ENCODE peak calls at places on chromosomes 2 and 18, in seven cellular contexts. W is neural progenitor cell; N is effector memory CD4-positive, alpha-beta T cell; F is stomach; B is mammary epithelial cell; T is upper lobe of right lung; S is Peyer's patch. L is an unnamed sample. For H3K27me3 and H3K4me1, the result is how much of the 10 kb centered on the place peaks cover.

GRCh38 chr2:54471221-54471711 is 15.1 kb downstream of the SPTBN1 start:
- DNase-seq in N (no peak), W (no peak), F (no peak), S (no peak), T (no peak), B (peak), L (peak)

GRCh38 chr2:150610670-150611279 is 123.3 kb upstream of the RND3 start:
- DNase-seq in N (no peak), W (peak), F (peak), T (no peak), B (peak), S (peak), L (peak)

GRCh38 chr2:233414777-233415570 is 60.7 kb downstream of the DGKD start:
- DNase-seq in B (peak), S (peak), W (no peak), F (peak), N (no peak), T (no peak), L (peak)

GRCh38 chr2:191845248-191845715 is 1.6 kb downstream of the CAVIN2 start:
- DNase-seq in S (no peak), T (peak), W (peak), B (peak), N (no peak), F (no peak), L (peak)

GRCh38 chr2:68157002-68157401 is 686 bp upstream of the PNO1 start:
- DNase-seq in B (no peak), T (peak), S (no peak), N (no peak), F (peak), W (peak), L (no peak)

GRCh38 chr2:29113891-29114321 is 1.3 kb upstream of the CLIP4 start:
- DNase-seq in S (peak), B (peak), F (peak), W (no peak), N (no peak), T (peak), L (peak)

GRCh38 chr2:110770696-110771425 is 38.5 kb downstream of the ACOXL start:
- DNase-seq in B (peak), N (no peak), S (no peak), W (peak), T (no peak), F (no peak), L (peak)

GRCh38 chr2:47638430-47638829 is 144.5 kb upstream of the MSH6 start:
- DNase-seq in S (peak), B (no peak), W (no peak), T (no peak), N (no peak), F (no peak), L (no peak)

GRCh38 chr18:48129621-48130082 is 199.2 kb upstream of the SMAD2 start:
- DNase-seq in S (no peak), B (no peak), N (no peak), F (no peak), W (no peak), T (no peak), L (no peak)

GRCh38 chr18:76874643-76875389 is 52.5 kb downstream of the ZNF236 start:
- DNase-seq in T (no peak), N (no peak), F (no peak), W (peak), B (no peak), S (no peak), L (no peak)

GRCh38 chr2:96856776-96857673 is 791 bp downstream of the ANKRD39 start:
- DNase-seq in F (no peak), W (peak), T (no peak), B (peak), N (peak), S (peak), L (no peak)

GRCh38 chr18:2853926-2854664 is 7.3 kb downstream of the EMILIN2 start:
- DNase-seq in B (no peak), S (no peak), N (no peak), F (no peak), W (peak), T (no peak), L (no peak)

GRCh38 chr18:49183921-49184320 is 233.2 kb upstream of the SMAD7 start:
- DNase-seq in N (no peak), W (peak), S (no peak), B (no peak), F (no peak), T (no peak), L (no peak)

GRCh38 chr2:1979101-1979500 is 234.8 kb upstream of the PXDN start:
- DNase-seq in B (no peak), F (no peak), W (no peak), N (no peak), S (no peak), T (no peak), L (no peak)

GRCh38 chr2:128496700-128497099 is 178.0 kb upstream of the HS6ST1 start:
- DNase-seq in T (peak), B (no peak), N (no peak), F (peak), S (no peak), W (no peak), L (no peak)

GRCh38 chr2:241273552-241273988 is 41.9 kb downstream of the HDLBP start:
- DNase-seq in T (no peak), N (no peak), W (peak), S (no peak), B (no peak), F (peak), L (no peak)
- H3K4me3 ChIP-seq in T (peak), N (no peak), W (peak), S (no peak), B (no peak), F (no peak), L (no peak)

DNA sequence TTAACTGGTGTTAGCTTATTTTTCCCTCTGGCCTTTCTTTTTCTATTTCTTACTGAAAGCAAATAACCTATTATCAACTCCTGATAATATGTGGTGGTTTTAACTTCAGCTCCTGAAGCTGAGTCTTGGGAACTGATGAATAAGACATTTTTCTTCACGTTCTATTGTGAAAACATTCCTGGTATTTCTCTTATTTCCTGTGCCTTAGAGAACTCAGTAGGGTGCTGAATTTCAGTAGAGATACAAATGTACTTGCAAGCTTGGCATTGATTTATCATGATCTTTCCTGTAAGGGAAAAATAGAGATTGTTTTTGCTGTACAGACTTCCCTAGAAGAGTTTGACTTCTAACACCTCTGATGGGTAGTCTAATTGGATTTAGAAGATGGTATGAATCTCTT is 52.8 kb upstream of the DCC start:
- DNase-seq in T (no peak), W (no peak), B (no peak), F (no peak), N (no peak), S (no peak), L (no peak)
- H3K27me3 ChIP-seq in T (under half), W (under half), B (under half), F (under half), N (under half), S (under half), L (under half)

GRCh38 chr18:79679552-79680099 is at the start of gene CTDP1:
- DNase-seq in N (peak), T (peak), W (peak), S (peak), F (peak), B (peak), L (peak)
- H3K4me1 ChIP-seq in N (under half), T (under half), W (under half), S (under half), F (half or more), B (under half), L (under half)

GRCh38 chr2:126655066-126655465 is 892 bp upstream of the GYPC start:
- DNase-seq in W (peak), S (no peak), F (no peak), T (no peak), B (no peak), N (no peak), L (no peak)
- H3K4me3 ChIP-seq in W (no peak), S (no peak), F (peak), T (peak), B (no peak), N (no peak), L (no peak)

L was measured in thyroid gland.